ENCODE peak calls at places on chromosomes 7 and 10, in seven cellular contexts. V is HepG2, U is NT2/D1, Z is K562, B is H1, F is SK-N-SH, Q is GM12878. I is an unnamed sample.

GRCh38 chr7:26090927-26091519 is 61.0 kb upstream of the NFE2L3 start:
- DNase-seq in V (peak), U (peak), Z (peak), B (no peak), F (peak), Q (peak), I (peak)

GRCh38 chr10:34629120-34629519 is 186.0 kb downstream of the PARD3 start:
- DNase-seq in V (no peak), U (no peak), Z (no peak), B (no peak), F (no peak), Q (no peak), I (no peak)

GRCh38 chr7:53303781-53304180 is 268.3 kb downstream of the POM121L12 start:
- DNase-seq in V (no peak), U (no peak), Z (no peak), B (no peak), F (no peak), Q (no peak), I (no peak)

GRCh38 chr10:114631678-114632417 is 26.2 kb downstream of the ABLIM1 start:
- DNase-seq in V (peak), U (no peak), Z (peak), B (no peak), F (peak), Q (no peak), I (no peak)

GRCh38 chr7:127920787-127921438 is 110.3 kb downstream of the LRRC4 start:
- DNase-seq in V (no peak), U (no peak), Z (no peak), B (no peak), F (no peak), Q (no peak), I (no peak)

GRCh38 chr7:112523871-112524270 is 43.1 kb downstream of the LSMEM1 start:
- DNase-seq in V (no peak), U (no peak), Z (no peak), B (no peak), F (no peak), Q (no peak), I (no peak)

GRCh38 chr7:6271091-6271658 is 1.2 kb downstream of the CYTH3 start:
- DNase-seq in V (no peak), U (no peak), Z (no peak), B (no peak), F (peak), Q (no peak), I (no peak)

GRCh38 chr7:131057524-131058065 is 270.1 kb upstream of the MKLN1 start:
- DNase-seq in V (peak), U (no peak), Z (no peak), B (no peak), F (no peak), Q (no peak), I (no peak)

GRCh38 chr10:61987951-61988379 is 86.5 kb downstream of the ARID5B start:
- DNase-seq in V (no peak), U (no peak), Z (no peak), B (no peak), F (no peak), Q (peak), I (no peak)

GRCh38 chr10:53314856-53315255 is 542.3 kb upstream of the MBL2 start:
- DNase-seq in V (no peak), U (no peak), Z (no peak), B (no peak), F (no peak), Q (no peak), I (no peak)

GRCh38 chr7:158315326-158315725 is 272.3 kb downstream of the PTPRN2 start:
- DNase-seq in V (no peak), U (no peak), Z (no peak), B (no peak), F (no peak), Q (no peak), I (no peak)

GRCh38 chr7:25624837-25625236 is 396.6 kb upstream of the NPVF start:
- DNase-seq in V (no peak), U (no peak), Z (no peak), B (no peak), F (no peak), Q (no peak), I (no peak)

GRCh38 chr10:47160967-47161366 is 139.0 kb upstream of the GDF10 start:
- DNase-seq in V (no peak), U (no peak), Z (no peak), B (no peak), F (no peak), Q (no peak), I (no peak)

GRCh38 chr7:85041599-85042216 is 145.1 kb downstream of the SEMA3D start:
- DNase-seq in V (peak), U (peak), Z (peak), B (no peak), F (peak), Q (peak), I (peak)

GRCh38 chr10:118148245-118148644 is 101.5 kb upstream of the RAB11FIP2 start:
- DNase-seq in V (no peak), U (no peak), Z (no peak), B (no peak), F (no peak), Q (no peak), I (no peak)

GRCh38 chr7:105831824-105832535 is 44.4 kb downstream of the ATXN7L1 start:
- DNase-seq in V (no peak), U (no peak), Z (no peak), B (no peak), F (no peak), Q (no peak), I (no peak)

GRCh38 chr10:34413920-34414319 is 401.2 kb downstream of the PARD3 start:
- DNase-seq in V (no peak), U (no peak), Z (no peak), B (no peak), F (no peak), Q (no peak), I (no peak)

GRCh38 chr10:78419481-78420265 is 386.0 kb downstream of the RPS24 start:
- DNase-seq in V (no peak), U (no peak), Z (no peak), B (no peak), F (no peak), Q (no peak), I (no peak)

GRCh38 chr10:84196083-84196482 is 1.7 kb downstream of the CDHR1 start:
- DNase-seq in V (peak), U (no peak), Z (no peak), B (no peak), F (no peak), Q (no peak), I (no peak)

GRCh38 chr7:37706807-37707206 is 23.2 kb downstream of the GPR141 start:
- DNase-seq in V (no peak), U (no peak), Z (no peak), B (no peak), F (no peak), Q (no peak), I (no peak)

GRCh38 chr10:46559231-46559671 is 2.8 kb upstream of the GPRIN2 start:
- DNase-seq in V (no peak), U (no peak), Z (no peak), B (no peak), F (no peak), Q (no peak), I (no peak)

GRCh38 chr10:56383806-56384205 is 22.7 kb upstream of the ZWINT start:
- DNase-seq in V (no peak), U (no peak), Z (no peak), B (no peak), F (no peak), Q (no peak), I (no peak)

GRCh38 chr7:35599642-35600041 is 95.3 kb downstream of the HERPUD2 start:
- DNase-seq in V (no peak), U (no peak), Z (no peak), B (no peak), F (no peak), Q (no peak), I (no peak)

GRCh38 chr7:50307368-50308012 is 3.0 kb downstream of the IKZF1 start:
- DNase-seq in V (no peak), U (no peak), Z (peak), B (no peak), F (no peak), Q (no peak), I (no peak)

GRCh38 chr7:40469481-40469880 is 334.7 kb downstream of the SUGCT start:
- DNase-seq in V (no peak), U (no peak), Z (no peak), B (no peak), F (no peak), Q (no peak), I (no peak)

GRCh38 chr10:63887026-63887589 is 365.9 kb downstream of the REEP3 start:
- DNase-seq in V (peak), U (no peak), Z (peak), B (peak), F (no peak), Q (no peak), I (peak)

GRCh38 chr10:60098676-60099601 is 192.6 kb upstream of the CCDC6 start:
- DNase-seq in V (peak), U (no peak), Z (peak), B (no peak), F (peak), Q (no peak), I (peak)

GRCh38 chr7:32033006-32033405 is 37.2 kb downstream of the PDE1C start:
- DNase-seq in V (no peak), U (no peak), Z (no peak), B (no peak), F (no peak), Q (no peak), I (no peak)

GRCh38 chr7:52911795-52912194 is 123.6 kb upstream of the POM121L12 start:
- DNase-seq in V (no peak), U (no peak), Z (no peak), B (no peak), F (no peak), Q (no peak), I (no peak)

GRCh38 chr10:5147255-5147980 is 37.5 kb downstream of the AKR1C8 start:
- DNase-seq in V (peak), U (no peak), Z (no peak), B (no peak), F (no peak), Q (no peak), I (no peak)

GRCh38 chr10:74238031-74238431 is 87.0 kb downstream of the ADK start:
- DNase-seq in V (no peak), U (no peak), Z (no peak), B (no peak), F (peak), Q (no peak), I (no peak)

GRCh38 chr7:23298141-23298851 is 843 bp upstream of the MALSU1 start:
- DNase-seq in V (peak), U (no peak), Z (no peak), B (no peak), F (peak), Q (no peak), I (no peak)

DNA sequence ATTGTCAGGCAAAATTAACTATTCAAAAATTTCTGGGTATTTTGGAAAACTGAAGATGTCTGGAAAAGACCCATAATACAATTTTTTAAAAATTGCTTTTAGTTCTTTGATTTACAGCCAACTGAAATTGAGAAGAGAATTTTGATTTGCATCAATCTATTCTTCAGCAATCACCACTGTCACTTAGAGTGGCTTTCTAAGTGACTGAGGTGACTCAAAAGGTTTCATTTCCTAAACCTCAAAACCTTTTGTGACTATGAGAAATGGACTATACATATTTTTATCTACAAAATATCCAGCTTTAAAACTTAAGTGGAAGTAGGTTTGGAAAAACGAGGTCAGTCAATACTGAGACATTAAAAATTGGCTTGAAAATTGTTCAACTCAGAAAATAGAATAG is 60.0 kb downstream of the ENO4 start:
- DNase-seq in V (no peak), U (no peak), Z (no peak), B (no peak), F (no peak), Q (no peak), I (no peak)
- TF ChIP-seq YY1 in V (no peak), U (no peak), Z (no peak), B (no peak), F (no peak), Q (no peak), I (no peak)

GRCh38 chr7:128937647-128938523 is at the start of gene IRF5:
- DNase-seq in V (no peak), U (no peak), Z (no peak), B (no peak), F (peak), Q (no peak), I (peak)
- TF ChIP-seq YY1 in V (peak), U (no peak), Z (no peak), B (no peak), F (no peak), Q (peak), I (no peak)

GRCh38 chr10:126905776-126906703 is 812 bp downstream of the DOCK1 start:
- DNase-seq in V (peak), U (no peak), Z (no peak), B (no peak), F (peak), Q (no peak), I (no peak)
- TF ChIP-seq YY1 in V (no peak), U (no peak), Z (no peak), B (no peak), F (no peak), Q (no peak), I (no peak)

GRCh38 chr10:121664671-121665070 is 66.4 kb upstream of the FGFR2 start:
- DNase-seq in V (no peak), U (no peak), Z (no peak), B (no peak), F (no peak), Q (no peak), I (no peak)

GRCh38 chr10:121665809-121666208 is 67.6 kb upstream of the FGFR2 start:
- DNase-seq in V (no peak), U (no peak), Z (no peak), B (no peak), F (no peak), Q (no peak), I (no peak)

GRCh38 chr10:121662531-121662930 is 64.3 kb upstream of the FGFR2 start:
- DNase-seq in V (no peak), U (no peak), Z (no peak), B (no peak), F (no peak), Q (no peak), I (no peak)

GRCh38 chr10:121661451-121661851 is 63.2 kb upstream of the FGFR2 start:
- DNase-seq in V (no peak), U (no peak), Z (no peak), B (no peak), F (no peak), Q (no peak), I (no peak)

GRCh38 chr10:121662945-121663917 is 65.0 kb upstream of the FGFR2 start:
- DNase-seq in V (no peak), U (peak), Z (peak), B (peak), F (peak), Q (no peak), I (peak)
- TF ChIP-seq YY1 in V (no peak), U (no peak), Z (no peak), B (no peak), F (no peak), Q (no peak), I (no peak)

GRCh38 chr10:7625009-7625408 is 41.8 kb downstream of the ITIH5 start:
- DNase-seq in V (no peak), U (no peak), Z (no peak), B (no peak), F (no peak), Q (no peak), I (no peak)

GRCh38 chr10:7626283-7626682 is 40.5 kb downstream of the ITIH5 start:
- DNase-seq in V (no peak), U (no peak), Z (no peak), B (no peak), F (no peak), Q (no peak), I (no peak)

GRCh38 chr10:7625836-7626235 is 40.9 kb downstream of the ITIH5 start:
- DNase-seq in V (no peak), U (no peak), Z (no peak), B (no peak), F (no peak), Q (no peak), I (no peak)

GRCh38 chr10:7622969-7623368 is 43.8 kb downstream of the ITIH5 start:
- DNase-seq in V (no peak), U (no peak), Z (no peak), B (peak), F (no peak), Q (no peak), I (no peak)
- TF ChIP-seq YY1 in V (no peak), U (no peak), Z (no peak), B (peak), F (no peak), Q (no peak), I (no peak)

GRCh38 chr7:20220824-20221547 is 3.8 kb upstream of the MACC1 start:
- DNase-seq in V (no peak), U (no peak), Z (no peak), B (no peak), F (no peak), Q (no peak), I (no peak)
- TF ChIP-seq YY1 in V (no peak), U (no peak), Z (no peak), B (no peak), F (no peak), Q (no peak), I (no peak)

DNA sequence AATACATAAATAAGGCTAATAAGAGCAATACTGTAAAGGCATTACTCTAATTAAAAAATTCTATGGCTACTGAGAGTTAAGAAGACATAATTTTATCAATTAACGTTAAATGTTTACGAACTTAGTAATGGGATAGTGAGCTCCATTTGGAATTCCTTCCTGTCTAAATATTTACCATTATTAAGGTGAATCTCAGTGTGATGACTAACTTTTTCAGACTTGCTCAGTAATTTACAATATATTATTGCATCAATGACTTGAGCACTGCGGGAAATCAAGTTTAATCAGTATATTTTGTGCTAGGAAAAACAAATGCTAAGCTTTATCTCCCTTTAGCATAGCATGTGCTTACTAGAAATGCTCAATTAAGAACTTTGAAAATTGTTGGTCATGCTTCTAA is 282.5 kb upstream of the TEX47 start:
- DNase-seq in V (no peak), U (no peak), Z (no peak), B (no peak), F (no peak), Q (no peak), I (no peak)
- TF ChIP-seq YY1 in V (no peak), U (no peak), Z (no peak), B (no peak), F (no peak), Q (no peak), I (no peak)

DNA sequence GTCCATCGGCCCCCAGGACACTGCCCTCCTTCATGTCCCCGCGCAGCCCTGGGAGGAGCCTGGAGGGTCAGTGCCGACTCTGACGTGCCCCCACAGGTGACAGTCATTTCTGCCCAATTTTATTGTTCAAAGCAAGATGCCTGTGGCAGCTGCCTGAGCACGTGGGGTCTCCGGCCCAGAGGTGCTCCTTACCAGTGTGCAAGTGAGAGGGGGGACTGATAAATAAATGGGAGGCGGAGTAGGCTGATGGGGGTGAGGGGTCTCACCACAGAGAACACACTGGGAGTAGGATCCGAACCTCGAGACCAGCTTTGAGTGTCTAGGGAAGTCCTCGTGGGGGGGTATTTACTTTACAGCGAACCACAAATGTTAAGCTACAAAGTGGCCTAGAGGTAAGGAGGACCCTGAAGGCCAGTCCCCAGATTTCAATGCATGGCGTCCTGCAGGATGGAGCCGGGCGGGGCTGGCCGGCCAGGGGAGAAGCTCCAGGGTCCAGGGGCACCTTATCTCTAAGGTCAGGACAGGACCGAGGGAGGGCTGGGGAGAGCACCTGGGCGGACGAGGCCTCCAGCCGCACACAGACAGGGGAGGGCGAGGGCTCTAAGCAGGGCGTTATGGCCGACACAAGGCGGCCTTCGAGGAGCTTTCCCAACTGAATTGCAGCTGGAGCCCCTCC is 96.2 kb upstream of the DIP2C start:
- DNase-seq in V (no peak), U (no peak), Z (peak), B (no peak), F (peak), Q (no peak), I (no peak)
- TF ChIP-seq YY1 in V (no peak), U (no peak), Z (no peak), B (no peak), F (no peak), Q (no peak), I (no peak)

GRCh38 chr7:1530946-1531262 is 402 bp downstream of the MAFK start:
- DNase-seq in V (no peak), U (no peak), Z (peak), B (no peak), F (no peak), Q (no peak), I (no peak)

GRCh38 chr7:1532456-1533254 is 2.2 kb downstream of the MAFK start:
- DNase-seq in V (peak), U (no peak), Z (no peak), B (no peak), F (no peak), Q (no peak), I (peak)

GRCh38 chr7:1531979-1532455 is 1.5 kb downstream of the MAFK start:
- DNase-seq in V (no peak), U (no peak), Z (no peak), B (no peak), F (no peak), Q (no peak), I (no peak)

GRCh38 chr7:1533255-1533568 is 2.7 kb downstream of the MAFK start:
- DNase-seq in V (no peak), U (no peak), Z (no peak), B (no peak), F (no peak), Q (no peak), I (no peak)

DNA sequence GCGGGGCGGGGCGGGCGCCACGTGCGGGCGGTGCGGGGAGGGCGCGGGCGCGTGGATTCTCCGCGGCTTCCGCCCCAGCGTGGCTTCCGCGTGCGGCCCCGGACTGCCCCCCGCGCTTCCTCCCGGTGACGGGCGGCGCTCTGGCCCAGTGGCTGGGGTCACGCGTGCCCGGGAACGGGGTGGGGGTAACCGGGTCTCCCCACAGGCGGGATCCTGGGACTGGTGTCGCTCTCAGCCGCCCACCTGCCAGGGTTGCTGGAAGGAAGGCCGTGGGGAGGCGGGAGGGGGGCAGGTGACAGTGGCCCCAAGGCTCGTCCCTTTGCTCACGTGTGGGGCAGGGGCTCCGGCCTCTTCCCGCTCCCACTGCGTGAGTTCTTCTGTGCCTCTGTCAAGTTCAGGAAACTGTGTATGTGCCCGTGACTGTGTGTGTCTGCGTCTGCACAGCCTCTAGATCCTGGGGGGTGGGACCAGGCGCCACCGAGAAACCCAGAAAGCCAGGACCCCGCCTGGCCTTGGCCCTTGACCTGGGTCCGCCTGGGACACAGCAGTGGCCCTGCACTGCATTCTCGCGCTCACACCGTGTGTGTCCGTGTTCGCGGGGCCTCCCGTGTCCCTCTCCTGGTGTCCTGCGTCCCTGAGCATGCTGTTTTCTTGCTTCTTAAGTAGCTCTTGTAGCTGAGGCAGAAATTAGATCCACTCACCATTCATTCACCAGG is 919 bp downstream of the MAFK start:
- DNase-seq in V (no peak), U (no peak), Z (no peak), B (no peak), F (peak), Q (no peak), I (no peak)
- TF ChIP-seq YY1 in V (no peak), U (no peak), Z (no peak), B (no peak), F (no peak), Q (no peak), I (no peak)

I was measured in HCT116.